ENCODE peak calls at places on chromosome 3, in five cellular contexts. B, K, Y, A and N are unnamed samples.

GRCh38 chr3:146577662-146578061 is 27.5 kb downstream of the PLSCR5 start:
- DNase-seq in B (no peak), K (no peak), A (peak; percentile 5), Y (no peak), N (no peak)

GRCh38 chr3:88231207-88231606 is 81.4 kb downstream of the C3orf38 start:
- DNase-seq in A (no peak), B (no peak), K (no peak), Y (no peak), N (no peak)

GRCh38 chr3:171306631-171307030 is 153.6 kb downstream of the TNIK start:
- DNase-seq in B (peak; percentile 31), K (no peak), Y (no peak), A (peak; percentile 77), N (peak; percentile 32)

GRCh38 chr3:117278424-117279190 is 569.0 kb downstream of the TUSC7 start:
- DNase-seq in B (peak; percentile 24), A (peak; percentile 14), K (no peak), Y (no peak), N (no peak)

GRCh38 chr3:61663728-61664492 is 102.5 kb downstream of the PTPRG start:
- DNase-seq in Y (no peak), K (no peak), B (peak; percentile 66), A (peak; percentile 87), N (no peak)

GRCh38 chr3:194422188-194422587 is 23.1 kb upstream of the GP5 start:
- DNase-seq in B (no peak), Y (no peak), A (peak; percentile 68), K (no peak), N (no peak)

GRCh38 chr3:15120986-15121385 is 22.0 kb upstream of the RBSN start:
- DNase-seq in B (no peak), Y (no peak), K (no peak), A (no peak), N (no peak)

GRCh38 chr3:70726966-70727365 is 414.5 kb upstream of the MDFIC2 start:
- DNase-seq in B (no peak), A (peak; percentile 15), Y (no peak), K (no peak), N (no peak)

GRCh38 chr3:18378218-18378617 is 46.9 kb downstream of the SATB1 start:
- DNase-seq in Y (no peak), B (no peak), K (no peak), A (no peak), N (no peak)

GRCh38 chr3:1775321-1775720 is 323.3 kb upstream of the CNTN4 start:
- DNase-seq in K (no peak), Y (no peak), B (no peak), A (no peak), N (no peak)

GRCh38 chr3:152328841-152329240 is 60.1 kb downstream of the MBNL1 start:
- DNase-seq in A (peak; percentile 23), K (no peak), B (no peak), Y (no peak), N (no peak)

GRCh38 chr3:172877011-172877410 is 126.5 kb downstream of the ECT2 start:
- DNase-seq in Y (no peak), K (no peak), A (no peak), B (no peak), N (no peak)

GRCh38 chr3:134361162-134361831 is 12.9 kb downstream of the AMOTL2 start:
- DNase-seq in B (no peak), A (no peak), K (no peak), Y (no peak), N (no peak)

GRCh38 chr3:81152156-81152555 is 609.3 kb downstream of the GBE1 start:
- DNase-seq in B (no peak), Y (no peak), K (no peak), A (no peak), N (no peak)

GRCh38 chr3:153734777-153735551 is 386.2 kb upstream of the ARHGEF26 start:
- DNase-seq in Y (no peak), K (no peak), B (no peak), A (peak; percentile 16), N (no peak)